ENCODE peak calls at places on chromosome 1, in nine cellular contexts. I is MM.1S, K is upper lobe of right lung, G is sigmoid colon, H is H1, U is ovary, A is GM23338, Z is suprapubic skin, B is hepatocyte. S is an unnamed sample.

GRCh38 chr1:166122873-166123466 is 43.8 kb downstream of the FAM78B start:
- DNase-seq in I (no peak), K (no peak), G (no peak), H (peak; percentile 53), U (no peak), A (peak; percentile 62), Z (no peak), B (no peak), S (no peak)

GRCh38 chr1:33099290-33100118 is 18.6 kb downstream of the AZIN2 start:
- DNase-seq in I (peak; percentile 98), K (no peak), G (no peak), H (peak; percentile 52), U (no peak), A (peak; percentile 61), Z (no peak), B (peak; percentile 74), S (peak; percentile 17)

GRCh38 chr1:85824066-85824835 is 116.0 kb upstream of the ZNHIT6 start:
- DNase-seq in I (no peak), K (no peak), G (no peak), H (no peak), U (no peak), A (peak; percentile 39), Z (no peak), B (peak; percentile 5), S (no peak)

GRCh38 chr1:66183386-66183785 is 350.6 kb upstream of the SGIP1 start:
- DNase-seq in I (no peak), K (no peak), G (no peak), H (no peak), U (no peak), A (no peak), Z (no peak), B (no peak), S (no peak)

GRCh38 chr1:63317007-63317813 is 5.2 kb upstream of the FOXD3 start:
- DNase-seq in I (peak; percentile 92), K (peak; percentile 92), G (peak; percentile 80), H (peak; percentile 93), U (no peak), A (peak; percentile 98), Z (no peak), B (peak; percentile 77), S (peak; percentile 72)

GRCh38 chr1:198622532-198623218 is 16.2 kb upstream of the PTPRC start:
- DNase-seq in I (no peak), K (no peak), G (no peak), H (no peak), U (no peak), A (no peak), Z (no peak), B (no peak), S (no peak)

GRCh38 chr1:226199971-226200370 is 13.4 kb upstream of the ACBD3 start:
- DNase-seq in I (no peak), K (no peak), G (no peak), H (no peak), U (no peak), A (no peak), Z (no peak), B (no peak), S (no peak)

GRCh38 chr1:10676987-10677386 is 119.5 kb downstream of the CASZ1 start:
- DNase-seq in I (no peak), K (no peak), G (no peak), H (no peak), U (no peak), A (no peak), Z (no peak), B (no peak), S (no peak)

GRCh38 chr1:115291731-115292130 is 46.3 kb downstream of the NGF start:
- DNase-seq in I (no peak), K (no peak), G (no peak), H (no peak), U (no peak), A (no peak), Z (no peak), B (no peak), S (peak; percentile 58)

GRCh38 chr1:201546093-201546492 is 7.2 kb downstream of the NAV1 start:
- DNase-seq in I (no peak), K (no peak), G (no peak), H (no peak), U (no peak), A (peak; percentile 69), Z (peak; percentile 49), B (no peak), S (peak; percentile 45)

GRCh38 chr1:154117642-154118041 is 37.2 kb downstream of the NUP210L start:
- DNase-seq in I (no peak), K (no peak), G (no peak), H (no peak), U (no peak), A (peak; percentile 38), Z (no peak), B (no peak), S (no peak)

GRCh38 chr1:91015358-91015780 is 6.5 kb downstream of the ZNF644 start:
- DNase-seq in I (no peak), K (no peak), G (no peak), H (no peak), U (no peak), A (no peak), Z (no peak), B (no peak), S (no peak)

GRCh38 chr1:91020486-91020885 is 1.3 kb downstream of the ZNF644 start:
- DNase-seq in I (no peak), K (no peak), G (no peak), H (no peak), U (no peak), A (no peak), Z (no peak), B (no peak), S (peak; percentile 14)

GRCh38 chr1:91015794-91016550 is 5.9 kb downstream of the ZNF644 start:
- DNase-seq in I (no peak), K (no peak), G (no peak), H (no peak), U (no peak), A (no peak), Z (no peak), B (peak; percentile 52), S (no peak)

GRCh38 chr1:91020967-91021685 is 709 bp downstream of the ZNF644 start:
- DNase-seq in I (peak; percentile 73), K (peak; percentile 83), G (peak; percentile 87), H (peak; percentile 87), U (peak; percentile 72), A (peak; percentile 91), Z (peak; percentile 86), B (peak; percentile 88), S (peak; percentile 93)

DNA sequence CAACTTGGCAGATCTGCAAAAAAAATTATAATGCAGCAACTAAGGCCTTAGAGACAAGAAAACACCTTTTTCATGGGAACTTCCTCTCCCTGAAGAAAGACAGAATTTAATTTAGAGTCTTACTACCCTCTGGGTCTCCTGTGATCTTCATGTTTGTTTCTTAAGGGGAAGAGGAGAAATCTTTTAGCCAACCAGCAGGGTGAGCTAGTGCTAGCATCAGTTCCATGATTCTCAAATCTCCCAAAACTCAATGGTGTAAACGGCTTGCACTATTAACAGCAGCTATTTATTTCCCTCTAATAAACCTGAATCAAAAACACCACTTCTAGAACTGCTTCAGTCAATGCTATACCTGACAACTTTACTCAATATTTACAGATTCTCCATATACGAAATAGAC is 3.8 kb downstream of the ZNF644 start:
- DNase-seq in I (no peak), K (no peak), G (no peak), H (no peak), U (no peak), A (peak; percentile 57), Z (no peak), B (no peak), S (no peak)
- TF ChIP-seq CTCF in I (peak; percentile 37), K (peak; percentile 38), G (no peak), H (peak; percentile 53), U (no peak), A (peak; percentile 48), Z (no peak), B (peak; percentile 35), S (peak; percentile 46)

GRCh38 chr1:20126806-20127440 is 7.6 kb upstream of the PLA2G2D start:
- DNase-seq in I (no peak), K (peak; percentile 25), G (peak; percentile 42), H (no peak), U (no peak), A (no peak), Z (peak; percentile 52), B (no peak), S (no peak)
- H3K4me1 ChIP-seq in I (peaks cover 7% of the 10 kb centered on the region), K (no peaks in the 10 kb centered on the region), G (peaks cover 12% of the 10 kb centered on the region), H (no peaks in the 10 kb centered on the region), U (no peaks in the 10 kb centered on the region), A (no peaks in the 10 kb centered on the region), Z (peaks cover 26% of the 10 kb centered on the region), B (no peaks in the 10 kb centered on the region), S (no peaks in the 10 kb centered on the region)

DNA sequence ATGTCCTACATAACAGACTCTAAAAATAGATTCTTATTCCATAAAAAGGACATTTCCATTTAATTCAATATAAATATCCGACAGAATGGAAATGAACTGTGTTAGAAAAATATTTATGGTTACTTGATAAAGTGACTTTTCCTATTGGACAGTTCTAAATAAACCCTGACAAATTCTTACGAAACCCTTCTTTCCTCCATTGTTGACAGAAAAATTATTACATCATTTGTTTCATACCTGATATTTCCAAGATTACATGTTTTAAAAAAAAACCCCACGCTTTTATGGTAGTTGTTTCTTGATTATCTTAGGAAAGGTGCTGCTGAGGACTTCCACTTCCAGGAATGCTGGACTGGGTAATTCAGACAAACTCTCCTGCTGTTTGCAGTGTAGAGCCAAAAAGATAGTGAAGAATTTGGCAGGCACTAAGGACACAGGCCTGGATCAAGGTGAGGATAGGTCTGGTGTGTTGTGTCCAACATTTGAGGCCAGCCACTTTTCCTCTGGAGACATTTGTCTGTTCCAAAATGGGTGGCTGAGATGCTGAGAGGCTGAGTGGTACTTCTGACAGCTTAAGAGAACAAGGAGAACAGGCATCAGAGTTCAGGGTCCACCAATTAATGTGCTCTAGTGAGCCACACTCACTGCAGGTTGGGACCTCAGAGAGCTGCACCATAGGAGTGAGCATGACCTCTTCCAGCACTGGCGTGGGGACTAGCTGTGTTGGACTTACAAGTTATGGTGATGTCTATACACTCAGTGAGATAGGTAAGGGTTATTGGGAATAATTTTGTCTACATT is 7.0 kb upstream of the C1orf116 start:
- DNase-seq in I (no peak), K (no peak), G (no peak), H (no peak), U (no peak), A (no peak), Z (no peak), B (no peak), S (no peak)
- H3K27me3 ChIP-seq in I (peaks cover 5% of the 10 kb centered on the region), K (peaks cover 5% of the 10 kb centered on the region), G (no peaks in the 10 kb centered on the region), H (no peaks in the 10 kb centered on the region), U (no peaks in the 10 kb centered on the region), A (no peaks in the 10 kb centered on the region), Z (no peaks in the 10 kb centered on the region), B (no peaks in the 10 kb centered on the region), S (peaks cover 18% of the 10 kb centered on the region)

GRCh38 chr1:20896824-20897223 is 109.7 kb upstream of the HP1BP3 start:
- DNase-seq in I (no peak), K (no peak), G (no peak), H (no peak), U (no peak), A (no peak), Z (no peak), B (peak; percentile 41), S (peak; percentile 88)

GRCh38 chr1:20893931-20894330 is 106.8 kb upstream of the HP1BP3 start:
- DNase-seq in I (no peak), K (no peak), G (no peak), H (no peak), U (no peak), A (no peak), Z (no peak), B (no peak), S (no peak)

GRCh38 chr1:20903452-20903851 is 116.3 kb upstream of the HP1BP3 start:
- DNase-seq in I (no peak), K (no peak), G (no peak), H (no peak), U (no peak), A (no peak), Z (no peak), B (no peak), S (peak; percentile 11)

GRCh38 chr1:20900056-20900455 is 112.9 kb upstream of the HP1BP3 start:
- DNase-seq in I (no peak), K (no peak), G (no peak), H (no peak), U (no peak), A (no peak), Z (no peak), B (no peak), S (no peak)

GRCh38 chr1:20899154-20899972 is 112.3 kb upstream of the HP1BP3 start:
- DNase-seq in I (no peak), K (no peak), G (no peak), H (no peak), U (no peak), A (no peak), Z (no peak), B (no peak), S (no peak)
- TF ChIP-seq CTCF in I (no peak), K (no peak), G (no peak), H (no peak), U (no peak), A (no peak), Z (no peak), B (no peak), S (no peak)

S was measured in cardiac muscle cell.